ENCODE peak calls at places on chromosomes 2 and 18, in nine cellular contexts. R is prostate gland, V is GM23338, A is left lung, Q is thyroid gland, Y is suprapubic skin, G is endodermal cell, L is mesendoderm, B is tibial artery. H is an unnamed sample. For H3K4me1 and H3K27me3, the result is how much of the 10 kb centered on the place peaks cover.

GRCh38 chr2:144975881-144976280 is 456.0 kb upstream of the ZEB2 start:
- DNase-seq in R (no peak), V (no peak), A (no peak), Q (no peak), Y (no peak), G (no peak), L (no peak), B (no peak), H (no peak)

GRCh38 chr2:127622561-127623387 is 23.2 kb upstream of the GPR17 start:
- DNase-seq in R (no peak), V (no peak), A (no peak), Q (no peak), Y (peak), G (peak), L (no peak), B (peak), H (no peak)

GRCh38 chr18:49021433-49022129 is 70.8 kb upstream of the SMAD7 start:
- DNase-seq in R (no peak), V (peak), A (peak), Q (peak), Y (no peak), G (peak), L (peak), B (peak), H (peak)

GRCh38 chr2:106882658-106883057 is 3.3 kb downstream of the ST6GAL2 start:
- DNase-seq in R (no peak), V (no peak), A (no peak), Q (peak), Y (no peak), G (no peak), L (peak), B (no peak), H (no peak)

GRCh38 chr2:174035981-174036742 is 71.0 kb upstream of the SP3 start:
- DNase-seq in R (no peak), V (peak), A (no peak), Q (no peak), Y (no peak), G (no peak), L (peak), B (peak), H (no peak)

GRCh38 chr2:7910752-7911151 is 771.1 kb upstream of the ID2 start:
- DNase-seq in R (no peak), V (no peak), A (no peak), Q (no peak), Y (no peak), G (no peak), L (no peak), B (no peak), H (no peak)

GRCh38 chr2:18834341-18834740 is 245.0 kb upstream of the NT5C1B start:
- DNase-seq in R (no peak), V (no peak), A (no peak), Q (no peak), Y (no peak), G (no peak), L (no peak), B (no peak), H (no peak)

GRCh38 chr2:44807344-44808025 is 134.0 kb upstream of the SIX3 start:
- DNase-seq in R (no peak), V (no peak), A (no peak), Q (no peak), Y (no peak), G (no peak), L (no peak), B (no peak), H (no peak)

GRCh38 chr2:77666251-77666980 is 144.2 kb upstream of the LRRTM4 start:
- DNase-seq in R (no peak), V (no peak), A (no peak), Q (no peak), Y (no peak), G (no peak), L (no peak), B (no peak), H (no peak)

GRCh38 chr2:121284424-121285076 is 452 bp downstream of the TFCP2L1 start:
- DNase-seq in R (no peak), V (peak), A (peak), Q (peak), Y (no peak), G (peak), L (peak), B (no peak), H (no peak)

GRCh38 chr2:142130111-142131015 is 453 bp downstream of the LRP1B start:
- DNase-seq in R (peak), V (peak), A (peak), Q (peak), Y (peak), G (peak), L (peak), B (peak), H (peak)

GRCh38 chr18:31657823-31658669 is 26.3 kb downstream of the B4GALT6 start:
- DNase-seq in R (no peak), V (no peak), A (no peak), Q (no peak), Y (no peak), G (no peak), L (no peak), B (no peak), H (no peak)

GRCh38 chr2:27966466-27966865 is 75.9 kb downstream of the BABAM2 start:
- DNase-seq in R (peak), V (no peak), A (no peak), Q (peak), Y (no peak), G (no peak), L (no peak), B (no peak), H (no peak)

GRCh38 chr2:220452561-220452960 is 825.1 kb downstream of the SLC4A3 start:
- DNase-seq in R (no peak), V (no peak), A (no peak), Q (no peak), Y (no peak), G (no peak), L (no peak), B (no peak), H (no peak)

GRCh38 chr2:16184945-16185660 is 244.8 kb downstream of the MYCN start:
- DNase-seq in R (no peak), V (peak), A (no peak), Q (no peak), Y (no peak), G (peak), L (peak), B (no peak), H (no peak)

GRCh38 chr2:97645112-97645699 is 656 bp upstream of the COX5B start:
- DNase-seq in R (no peak), V (peak), A (peak), Q (no peak), Y (peak), G (no peak), L (peak), B (no peak), H (no peak)

GRCh38 chr2:71609958-71610357 is 156.6 kb downstream of the DYSF start:
- DNase-seq in R (no peak), V (no peak), A (no peak), Q (no peak), Y (no peak), G (no peak), L (no peak), B (no peak), H (no peak)

GRCh38 chr2:240325006-240325653 is 110.3 kb upstream of the GPC1 start:
- DNase-seq in R (no peak), V (no peak), A (peak), Q (no peak), Y (no peak), G (no peak), L (no peak), B (no peak), H (no peak)

GRCh38 chr2:54871457-54872103 is 148.1 kb downstream of the EML6 start:
- DNase-seq in R (no peak), V (no peak), A (no peak), Q (no peak), Y (no peak), G (no peak), L (no peak), B (no peak), H (no peak)

GRCh38 chr2:48175656-48176055 is 269.4 kb upstream of the FBXO11 start:
- DNase-seq in R (no peak), V (no peak), A (no peak), Q (no peak), Y (no peak), G (no peak), L (no peak), B (no peak), H (no peak)

GRCh38 chr2:169109502-169110409 is 40.4 kb downstream of the DHRS9 start:
- DNase-seq in R (peak), V (peak), A (peak), Q (peak), Y (peak), G (peak), L (peak), B (peak), H (peak)

GRCh38 chr2:188078544-188078943 is 213.1 kb upstream of the GULP1 start:
- DNase-seq in R (no peak), V (no peak), A (no peak), Q (no peak), Y (no peak), G (no peak), L (peak), B (no peak), H (no peak)

GRCh38 chr2:219369447-219369861 is 18.3 kb downstream of the DNPEP start:
- DNase-seq in R (peak), V (no peak), A (no peak), Q (peak), Y (no peak), G (no peak), L (no peak), B (peak), H (no peak)

GRCh38 chr2:95514728-95515127 is 30.2 kb upstream of the TRIM43B start:
- DNase-seq in R (no peak), V (no peak), A (no peak), Q (peak), Y (no peak), G (no peak), L (no peak), B (no peak), H (no peak)

GRCh38 chr18:56001576-56001975 is 413.6 kb upstream of the TCF4 start:
- DNase-seq in R (no peak), V (peak), A (no peak), Q (no peak), Y (no peak), G (no peak), L (no peak), B (no peak), H (no peak)

GRCh38 chr18:7941533-7941932 is 374.4 kb downstream of the PTPRM start:
- DNase-seq in R (peak), V (no peak), A (peak), Q (peak), Y (no peak), G (no peak), L (no peak), B (no peak), H (no peak)

GRCh38 chr18:11323359-11323819 is 174.0 kb upstream of the PIEZO2 start:
- DNase-seq in R (no peak), V (no peak), A (no peak), Q (no peak), Y (no peak), G (peak), L (peak), B (no peak), H (no peak)

GRCh38 chr2:219449609-219450008 is 15.0 kb downstream of the SPEG start:
- DNase-seq in R (no peak), V (no peak), A (no peak), Q (no peak), Y (no peak), G (no peak), L (no peak), B (no peak), H (no peak)

GRCh38 chr18:59610546-59611140 is 86.6 kb downstream of the CCBE1 start:
- DNase-seq in R (no peak), V (no peak), A (no peak), Q (no peak), Y (no peak), G (no peak), L (no peak), B (no peak), H (no peak)

GRCh38 chr18:24317370-24317769 is 80.3 kb downstream of the OSBPL1A start:
- DNase-seq in R (no peak), V (no peak), A (no peak), Q (no peak), Y (no peak), G (no peak), L (no peak), B (no peak), H (no peak)

GRCh38 chr2:17539993-17540812 is at the start of gene VSNL1:
- DNase-seq in R (peak), V (peak), A (peak), Q (peak), Y (peak), G (peak), L (peak), B (peak), H (no peak)

GRCh38 chr2:17540813-17541513 is 467 bp downstream of the VSNL1 start:
- DNase-seq in R (no peak), V (no peak), A (no peak), Q (no peak), Y (no peak), G (no peak), L (no peak), B (no peak), H (no peak)

GRCh38 chr2:17542471-17542870 is 2.0 kb downstream of the VSNL1 start:
- DNase-seq in R (no peak), V (no peak), A (no peak), Q (no peak), Y (no peak), G (no peak), L (no peak), B (no peak), H (no peak)

GRCh38 chr2:17543131-17543660 is 2.7 kb downstream of the VSNL1 start:
- DNase-seq in R (no peak), V (peak), A (no peak), Q (no peak), Y (no peak), G (peak), L (peak), B (no peak), H (no peak)

GRCh38 chr2:17541514-17541950 is 1.0 kb downstream of the VSNL1 start:
- DNase-seq in R (no peak), V (no peak), A (no peak), Q (no peak), Y (no peak), G (no peak), L (no peak), B (no peak), H (no peak)
- H3K4me1 ChIP-seq in R (under half), V (under half), A (under half), Q (under half), Y (under half), G (under half), L (under half), B (under half), H (under half)

GRCh38 chr2:102266204-102266603 is 45.2 kb upstream of the IL1RL1 start:
- DNase-seq in R (no peak), V (no peak), A (no peak), Q (no peak), Y (no peak), G (no peak), L (no peak), B (no peak), H (no peak)

GRCh38 chr2:102258386-102259074 is 52.8 kb upstream of the IL1RL1 start:
- DNase-seq in R (no peak), V (no peak), A (no peak), Q (no peak), Y (no peak), G (no peak), L (peak), B (no peak), H (no peak)

GRCh38 chr2:102264952-102265351 is 46.4 kb upstream of the IL1RL1 start:
- DNase-seq in R (no peak), V (no peak), A (no peak), Q (no peak), Y (no peak), G (no peak), L (no peak), B (no peak), H (no peak)

GRCh38 chr2:102261467-102261866 is 49.9 kb upstream of the IL1RL1 start:
- DNase-seq in R (no peak), V (no peak), A (no peak), Q (no peak), Y (no peak), G (no peak), L (no peak), B (no peak), H (no peak)

GRCh38 chr2:102262218-102263129 is 48.9 kb upstream of the IL1RL1 start:
- DNase-seq in R (no peak), V (no peak), A (no peak), Q (no peak), Y (no peak), G (no peak), L (no peak), B (no peak), H (no peak)
- H3K27me3 ChIP-seq in R (under half), V (under half), A (under half), Q (under half), Y (under half), G (under half), L (under half), B (under half), H (under half)

GRCh38 chr2:29723255-29724001 is 198.0 kb downstream of the ALK start:
- DNase-seq in R (no peak), V (no peak), A (no peak), Q (no peak), Y (no peak), G (no peak), L (no peak), B (no peak), H (no peak)
- H3K27ac ChIP-seq in R (no peak), V (no peak), A (no peak), Q (no peak), Y (no peak), G (no peak), L (no peak), B (no peak), H (no peak)

GRCh38 chr2:197241590-197241989 is 69.0 kb downstream of the ANKRD44 start:
- DNase-seq in R (no peak), V (no peak), A (no peak), Q (no peak), Y (no peak), G (no peak), L (no peak), B (no peak), H (no peak)
- H3K4me1 ChIP-seq in R (under half), V (under half), A (under half), Q (under half), Y (under half), G (under half), L (under half), B (under half), H (half or more)

DNA sequence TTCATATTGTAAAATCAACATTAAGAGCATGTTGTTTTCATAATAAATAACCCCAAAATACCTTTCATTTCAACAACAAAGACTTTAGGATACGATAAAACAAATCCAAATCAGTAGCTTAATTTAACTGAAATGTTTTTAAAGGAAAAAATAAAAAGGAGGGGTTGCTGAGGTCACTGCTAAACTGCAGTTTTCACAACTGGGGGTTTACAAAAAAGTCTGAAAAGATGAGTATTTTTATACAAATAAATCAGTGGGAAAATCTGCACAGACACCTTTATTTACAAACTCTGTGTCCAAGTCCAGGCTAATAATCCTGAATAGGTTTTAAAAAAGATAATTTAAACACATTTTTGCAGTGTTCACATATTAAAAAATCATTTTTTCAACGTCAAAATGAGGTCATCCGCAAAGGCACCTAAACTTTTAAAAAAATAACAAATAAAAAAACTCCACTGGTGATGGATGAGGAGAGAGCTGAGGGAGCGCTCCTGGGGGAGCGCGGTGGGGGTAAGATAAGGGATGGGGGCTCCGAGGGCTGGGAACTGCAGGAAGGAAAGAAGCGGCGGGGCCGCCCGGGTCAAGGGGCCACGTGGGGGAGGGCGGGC is 3.1 kb downstream of the DLX2 start:
- DNase-seq in R (no peak), V (no peak), A (no peak), Q (no peak), Y (no peak), G (no peak), L (no peak), B (no peak), H (no peak)
- H3K27me3 ChIP-seq in R (half or more), V (half or more), A (half or more), Q (half or more), Y (half or more), G (half or more), L (under half), B (half or more), H (under half)

GRCh38 chr2:199370150-199370780 is 87.5 kb downstream of the SATB2 start:
- DNase-seq in R (no peak), V (no peak), A (no peak), Q (no peak), Y (no peak), G (no peak), L (no peak), B (no peak), H (no peak)
- H3K27ac ChIP-seq in R (no peak), V (no peak), A (no peak), Q (no peak), Y (no peak), G (no peak), L (no peak), B (no peak), H (no peak)

H was measured in CD4-positive, CD25-positive, alpha-beta regulatory T cell.